ENCODE peak calls at places on chromosomes 16 and 17, in ten cellular contexts. E, B, T, L, V, S, D, K, Q and P are unnamed samples.

GRCh38 chr17:52181842-52182241 is 23.3 kb upstream of the CA10 start:
- DNase-seq in B (no peak), E (no peak), K (no peak), S (no peak), L (no peak), T (no peak), D (no peak), V (no peak), Q (no peak), P (no peak)

GRCh38 chr17:77698903-77699615 is 259.4 kb upstream of the TNRC6C start:
- DNase-seq in V (no peak), S (no peak), D (no peak), B (no peak), K (peak), E (no peak), Q (no peak), L (no peak), T (no peak), P (no peak)

GRCh38 chr17:81116704-81117103 is 48.6 kb upstream of the PVALEF start:
- DNase-seq in D (no peak), E (no peak), Q (no peak), K (no peak), T (no peak), L (no peak), B (no peak), V (no peak), S (no peak), P (no peak)

GRCh38 chr17:57284583-57284982 is 28.3 kb downstream of the MSI2 start:
- DNase-seq in V (no peak), B (no peak), Q (no peak), D (no peak), T (no peak), E (no peak), S (no peak), L (no peak), K (no peak), P (no peak)

GRCh38 chr17:41972571-41973411 is 6.2 kb downstream of the CNP start:
- DNase-seq in K (no peak), V (no peak), S (no peak), Q (no peak), L (no peak), T (no peak), D (no peak), E (no peak), B (no peak), P (no peak)

GRCh38 chr16:47584464-47585225 is 123.5 kb downstream of the PHKB start:
- DNase-seq in E (no peak), K (no peak), Q (no peak), B (no peak), S (no peak), L (no peak), V (no peak), D (no peak), T (no peak), P (no peak)

GRCh38 chr16:47370536-47370935 is 90.3 kb downstream of the ITFG1 start:
- DNase-seq in L (no peak), S (no peak), V (no peak), T (no peak), Q (no peak), K (no peak), E (no peak), B (no peak), D (no peak), P (no peak)

GRCh38 chr16:57744646-57744903 is 9.0 kb downstream of the KATNB1 start:
- DNase-seq in S (no peak), D (no peak), V (no peak), Q (no peak), L (no peak), K (no peak), B (no peak), E (no peak), T (no peak), P (no peak)

GRCh38 chr16:73126453-73126853 is 78.5 kb upstream of the ZFHX3 start:
- DNase-seq in E (no peak), V (peak), Q (no peak), T (peak), L (peak), B (peak), D (peak), S (no peak), K (no peak), P (no peak)

GRCh38 chr16:87636050-87636684 is 33.9 kb downstream of the JPH3 start:
- DNase-seq in Q (no peak), B (peak), T (peak), K (no peak), D (peak), E (peak), V (peak), L (peak), S (peak), P (peak)

GRCh38 chr16:14071576-14072271 is 605 bp downstream of the MRTFB start:
- DNase-seq in T (no peak), B (no peak), D (peak), Q (no peak), S (peak), V (no peak), K (no peak), L (no peak), E (no peak), P (no peak)

GRCh38 chr17:48048321-48049140 is at the start of gene NFE2L1:
- DNase-seq in S (peak), B (peak), D (peak), Q (peak), K (peak), T (peak), V (peak), L (peak), E (no peak), P (peak)

GRCh38 chr17:78828470-78829185 is 12.0 kb downstream of the USP36 start:
- DNase-seq in L (peak), K (peak), D (peak), B (peak), T (no peak), V (no peak), E (no peak), S (no peak), Q (no peak), P (no peak)